ENCODE peak calls at places on chromosome 11, in four cellular contexts. U is HepG2, G is K562, O is GM12878. I is an unnamed sample.

GRCh38 chr11:86671386-86672006 is 920 bp downstream of the ME3 start:
- DNase-seq in G (no peak), U (no peak), O (no peak), I (no peak)

GRCh38 chr11:117145393-117145761 is 1.3 kb downstream of the PAFAH1B2 start:
- DNase-seq in G (peak), O (no peak), U (peak), I (peak)

GRCh38 chr11:28760676-28761390 is 652.6 kb downstream of the METTL15 start:
- DNase-seq in G (no peak), U (no peak), O (no peak), I (no peak)

GRCh38 chr11:29135504-29135903 is 881.3 kb downstream of the KCNA4 start:
- DNase-seq in O (no peak), G (no peak), U (no peak), I (no peak)

GRCh38 chr11:108609681-108610080 is 16.1 kb upstream of the EXPH5 start:
- DNase-seq in G (no peak), U (no peak), O (no peak), I (no peak)

GRCh38 chr11:112318193-112318592 is 57.5 kb upstream of the PLET1 start:
- DNase-seq in G (no peak), O (no peak), U (no peak), I (no peak)

GRCh38 chr11:69134957-69135356 is 20.8 kb upstream of the SMIM38 start:
- DNase-seq in O (no peak), U (no peak), G (no peak), I (no peak)

GRCh38 chr11:83599066-83599465 is 312.9 kb upstream of the CCDC90B start:
- DNase-seq in G (no peak), O (no peak), U (peak), I (no peak)

GRCh38 chr11:44280257-44280656 is 29.7 kb downstream of the ALX4 start:
- DNase-seq in U (no peak), G (no peak), O (no peak), I (no peak)

GRCh38 chr11:126355926-126356897 is 726 bp downstream of the ST3GAL4 start:
- DNase-seq in U (peak), G (no peak), O (no peak), I (peak)

GRCh38 chr11:45108070-45109064 is 38.1 kb upstream of the PRDM11 start:
- DNase-seq in U (no peak), O (no peak), G (no peak), I (no peak)

GRCh38 chr11:67670316-67671210 is 3.9 kb downstream of the ALDH3B2 start:
- DNase-seq in G (no peak), U (no peak), O (no peak), I (no peak)
- TF ChIP-seq BHLHE40 in G (no peak), U (no peak), O (no peak), I (no peak)

DNA sequence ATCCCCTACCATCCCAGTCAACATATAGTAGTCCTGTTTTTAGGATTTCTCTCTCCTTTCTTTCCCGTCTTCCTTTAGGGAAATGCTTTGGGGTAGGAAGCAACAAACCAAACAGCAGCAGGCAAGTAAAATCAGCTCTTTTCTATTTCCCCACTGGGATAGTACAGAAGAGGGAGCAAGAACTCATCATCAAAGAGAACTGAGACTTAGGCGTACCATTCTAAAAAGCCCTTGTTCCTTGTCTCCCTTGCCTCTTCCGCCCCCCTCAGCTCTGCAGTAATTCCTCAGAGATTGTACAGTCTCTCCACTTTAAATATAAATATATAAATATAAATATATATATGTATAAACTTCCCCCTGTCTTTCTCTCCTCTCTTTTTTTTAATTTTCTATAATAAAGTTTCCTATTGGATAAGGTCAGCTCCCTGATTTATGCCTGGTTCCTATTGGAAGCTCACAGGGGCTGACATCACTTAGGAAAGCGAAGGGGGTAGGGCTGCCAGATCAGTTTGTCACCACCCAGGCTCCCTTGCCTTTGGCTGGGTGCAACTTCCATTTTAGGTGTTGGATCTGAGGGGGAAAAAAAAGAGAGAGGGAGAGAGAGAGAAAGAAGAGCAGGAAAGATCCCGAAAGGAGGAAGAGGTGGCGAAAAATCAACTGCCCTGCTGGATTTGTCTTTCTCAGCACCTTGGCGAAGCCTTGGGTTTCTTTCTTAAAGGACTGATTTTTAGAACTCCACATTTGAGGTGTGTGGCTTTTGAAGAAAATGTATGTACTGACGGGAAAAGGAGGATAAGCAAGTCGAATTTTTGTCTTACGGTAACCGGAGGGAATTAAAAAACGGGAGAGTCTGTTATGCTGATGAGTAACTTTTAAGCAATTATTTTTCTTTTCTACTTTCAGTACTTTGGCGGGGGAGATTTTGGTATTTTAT is at the start of gene CTNND1:
- DNase-seq in O (peak), U (peak), G (peak), I (peak)
- TF ChIP-seq TARDBP in O (no peak), U (peak), G (no peak), I (no peak)

GRCh38 chr11:3177931-3178330 is 12.8 kb upstream of the OSBPL5 start:
- DNase-seq in O (no peak), U (no peak), G (no peak), I (no peak)
- TF ChIP-seq BHLHE40 in O (no peak), U (no peak), G (no peak), I (no peak)

GRCh38 chr11:132125855-132126841 is 755.7 kb downstream of the NTM start:
- DNase-seq in O (no peak), U (no peak), G (no peak), I (no peak)
- TF ChIP-seq TARDBP in O (no peak), U (no peak), G (no peak), I (no peak)

GRCh38 chr11:110565690-110566336 is 136.1 kb downstream of the FDX1 start:
- DNase-seq in O (no peak), G (no peak), U (no peak), I (no peak)
- TF ChIP-seq BHLHE40 in O (no peak), G (no peak), U (no peak), I (no peak)

GRCh38 chr11:75793966-75794365 is 21.0 kb upstream of the UVRAG start:
- DNase-seq in O (no peak), G (no peak), U (no peak), I (no peak)
- TF ChIP-seq TARDBP in O (no peak), G (no peak), U (no peak), I (no peak)